ENCODE peak calls at places on chromosomes 12 and 14, in four cellular contexts. One of them, this sample, is unnamed.

GRCh38 chr14:63508033-63508432 is 35.1 kb downstream of the PPP2R5E start:
- DNase-seq in left ventricle myocardium inferior: no peak
- DNase-seq in mammary epithelial cell: no peak
- DNase-seq in fibroblast of lung: no peak
- DNase-seq in this sample: no peak

GRCh38 chr14:103259801-103260628 is 74.0 kb upstream of the EIF5 start:
- DNase-seq in left ventricle myocardium inferior: no peak
- DNase-seq in mammary epithelial cell: no peak
- DNase-seq in fibroblast of lung: peak
- DNase-seq in this sample: no peak

GRCh38 chr12:78863482-78864427 is 819 bp upstream of the SYT1 start:
- DNase-seq in left ventricle myocardium inferior: peak
- DNase-seq in mammary epithelial cell: peak
- DNase-seq in fibroblast of lung: peak
- DNase-seq in this sample: peak

GRCh38 chr12:89103831-89104230 is 248.5 kb downstream of the DUSP6 start:
- DNase-seq in left ventricle myocardium inferior: no peak
- DNase-seq in mammary epithelial cell: no peak
- DNase-seq in fibroblast of lung: no peak
- DNase-seq in this sample: no peak

GRCh38 chr12:28222959-28223662 is 32.9 kb downstream of the CCDC91 start:
- DNase-seq in left ventricle myocardium inferior: no peak
- DNase-seq in mammary epithelial cell: no peak
- DNase-seq in fibroblast of lung: no peak
- DNase-seq in this sample: no peak

GRCh38 chr14:93824518-93825234 is 36.4 kb upstream of the PRIMA1 start:
- DNase-seq in left ventricle myocardium inferior: no peak
- DNase-seq in mammary epithelial cell: no peak
- DNase-seq in fibroblast of lung: no peak
- DNase-seq in this sample: no peak

GRCh38 chr14:36503771-36504741 is 16.0 kb downstream of the NKX2-1 start:
- DNase-seq in left ventricle myocardium inferior: no peak
- DNase-seq in mammary epithelial cell: no peak
- DNase-seq in fibroblast of lung: no peak
- DNase-seq in this sample: no peak

GRCh38 chr14:50249118-50249775 is 17.9 kb upstream of the SOS2 start:
- DNase-seq in left ventricle myocardium inferior: no peak
- DNase-seq in mammary epithelial cell: no peak
- DNase-seq in fibroblast of lung: no peak
- DNase-seq in this sample: no peak

GRCh38 chr12:47773858-47774580 is 981 bp downstream of the SLC48A1 start:
- DNase-seq in left ventricle myocardium inferior: peak
- DNase-seq in mammary epithelial cell: no peak
- DNase-seq in fibroblast of lung: no peak
- DNase-seq in this sample: no peak

GRCh38 chr12:113184900-113185179 is 438 bp downstream of the DDX54 start:
- DNase-seq in left ventricle myocardium inferior: peak
- DNase-seq in mammary epithelial cell: peak
- DNase-seq in fibroblast of lung: peak
- DNase-seq in this sample: peak

GRCh38 chr14:67503331-67503730 is 14.8 kb upstream of the TMEM229B start:
- DNase-seq in left ventricle myocardium inferior: no peak
- DNase-seq in mammary epithelial cell: no peak
- DNase-seq in fibroblast of lung: no peak
- DNase-seq in this sample: no peak

GRCh38 chr14:75306917-75307699 is 28.5 kb downstream of the FOS start:
- DNase-seq in left ventricle myocardium inferior: no peak
- DNase-seq in mammary epithelial cell: peak
- DNase-seq in fibroblast of lung: no peak
- DNase-seq in this sample: no peak

GRCh38 chr12:69404851-69405365 is 45.4 kb downstream of the YEATS4 start:
- DNase-seq in left ventricle myocardium inferior: no peak
- DNase-seq in mammary epithelial cell: no peak
- DNase-seq in fibroblast of lung: peak
- DNase-seq in this sample: no peak

GRCh38 chr12:128069359-128069997 is 197.5 kb upstream of the TMEM132C start:
- DNase-seq in left ventricle myocardium inferior: no peak
- DNase-seq in mammary epithelial cell: peak
- DNase-seq in fibroblast of lung: peak
- DNase-seq in this sample: peak

GRCh38 chr12:44972746-44973421 is 78.0 kb downstream of the DBX2 start:
- DNase-seq in left ventricle myocardium inferior: no peak
- DNase-seq in mammary epithelial cell: peak
- DNase-seq in fibroblast of lung: peak
- DNase-seq in this sample: peak

GRCh38 chr12:112182499-112182898 is 57.1 kb downstream of the TRAFD1 start:
- DNase-seq in left ventricle myocardium inferior: no peak
- DNase-seq in mammary epithelial cell: no peak
- DNase-seq in fibroblast of lung: peak
- DNase-seq in this sample: no peak

GRCh38 chr14:89425931-89426330 is 8.9 kb upstream of the FOXN3 start:
- DNase-seq in left ventricle myocardium inferior: no peak
- DNase-seq in mammary epithelial cell: peak
- DNase-seq in fibroblast of lung: peak
- DNase-seq in this sample: peak

GRCh38 chr12:100868487-100868886 is 73.9 kb downstream of the ANO4 start:
- DNase-seq in left ventricle myocardium inferior: no peak
- DNase-seq in mammary epithelial cell: peak
- DNase-seq in fibroblast of lung: peak
- DNase-seq in this sample: no peak

GRCh38 chr12:14238224-14238792 is 127.2 kb upstream of the ATF7IP start:
- DNase-seq in left ventricle myocardium inferior: no peak
- DNase-seq in mammary epithelial cell: no peak
- DNase-seq in fibroblast of lung: no peak
- DNase-seq in this sample: no peak

GRCh38 chr12:42730286-42730685 is 140.7 kb upstream of the PRICKLE1 start:
- DNase-seq in left ventricle myocardium inferior: no peak
- DNase-seq in mammary epithelial cell: peak
- DNase-seq in fibroblast of lung: peak
- DNase-seq in this sample: no peak

GRCh38 chr12:13101854-13102375 is 1.6 kb downstream of the GSG1 start:
- DNase-seq in left ventricle myocardium inferior: no peak
- DNase-seq in mammary epithelial cell: peak
- DNase-seq in fibroblast of lung: peak
- DNase-seq in this sample: no peak

GRCh38 chr14:35159742-35160409 is 37.5 kb downstream of the PRORP start:
- DNase-seq in left ventricle myocardium inferior: no peak
- DNase-seq in mammary epithelial cell: peak
- DNase-seq in fibroblast of lung: peak
- DNase-seq in this sample: peak

GRCh38 chr14:32352631-32353030 is 23.5 kb downstream of the AKAP6 start:
- DNase-seq in left ventricle myocardium inferior: no peak
- DNase-seq in mammary epithelial cell: no peak
- DNase-seq in fibroblast of lung: peak
- DNase-seq in this sample: no peak

GRCh38 chr12:106629797-106630669 is 47.2 kb downstream of the RFX4 start:
- DNase-seq in left ventricle myocardium inferior: no peak
- DNase-seq in mammary epithelial cell: peak
- DNase-seq in fibroblast of lung: peak
- DNase-seq in this sample: no peak

GRCh38 chr14:104882325-104882973 is 17.4 kb downstream of the CEP170B start:
- DNase-seq in left ventricle myocardium inferior: peak
- DNase-seq in mammary epithelial cell: peak
- DNase-seq in fibroblast of lung: no peak
- DNase-seq in this sample: peak

GRCh38 chr12:951166-951565 is 1.7 kb upstream of the RAD52 start:
- DNase-seq in left ventricle myocardium inferior: no peak
- DNase-seq in mammary epithelial cell: no peak
- DNase-seq in fibroblast of lung: no peak
- DNase-seq in this sample: no peak

GRCh38 chr14:51582437-51582836 is 69.3 kb upstream of the FRMD6 start:
- DNase-seq in left ventricle myocardium inferior: no peak
- DNase-seq in mammary epithelial cell: no peak
- DNase-seq in fibroblast of lung: peak
- DNase-seq in this sample: no peak

GRCh38 chr12:47705239-47705570 is 625 bp downstream of the RPAP3 start:
- DNase-seq in left ventricle myocardium inferior: no peak
- DNase-seq in mammary epithelial cell: peak
- DNase-seq in fibroblast of lung: no peak
- DNase-seq in this sample: no peak

GRCh38 chr14:73616831-73617230 is 4.5 kb downstream of the ACOT6 start:
- DNase-seq in left ventricle myocardium inferior: no peak
- DNase-seq in mammary epithelial cell: no peak
- DNase-seq in fibroblast of lung: no peak
- DNase-seq in this sample: no peak

GRCh38 chr14:81625343-81625742 is 91.7 kb upstream of the SEL1L start:
- DNase-seq in left ventricle myocardium inferior: no peak
- DNase-seq in mammary epithelial cell: peak
- DNase-seq in fibroblast of lung: no peak
- DNase-seq in this sample: peak

GRCh38 chr14:77011226-77011762 is 17.2 kb downstream of the IRF2BPL start:
- DNase-seq in left ventricle myocardium inferior: no peak
- DNase-seq in mammary epithelial cell: no peak
- DNase-seq in fibroblast of lung: no peak
- DNase-seq in this sample: no peak

GRCh38 chr12:29634057-29634456 is 136.6 kb upstream of the OVCH1 start:
- DNase-seq in left ventricle myocardium inferior: no peak
- DNase-seq in mammary epithelial cell: peak
- DNase-seq in fibroblast of lung: peak
- DNase-seq in this sample: no peak

GRCh38 chr14:20714593-20715250 is 26.2 kb downstream of the ANG start:
- DNase-seq in left ventricle myocardium inferior: peak
- DNase-seq in mammary epithelial cell: peak
- DNase-seq in fibroblast of lung: no peak
- DNase-seq in this sample: peak

GRCh38 chr14:75198291-75198933 is 22.0 kb upstream of the TMED10 start:
- DNase-seq in left ventricle myocardium inferior: peak
- DNase-seq in mammary epithelial cell: no peak
- DNase-seq in fibroblast of lung: peak
- DNase-seq in this sample: no peak

GRCh38 chr14:103016594-103016993 is 40.8 kb downstream of the CDC42BPB start:
- DNase-seq in left ventricle myocardium inferior: no peak
- DNase-seq in mammary epithelial cell: no peak
- DNase-seq in fibroblast of lung: no peak
- DNase-seq in this sample: no peak

GRCh38 chr12:34151019-34151418 is 128.7 kb downstream of the ALG10 start:
- DNase-seq in left ventricle myocardium inferior: no peak
- DNase-seq in mammary epithelial cell: no peak
- DNase-seq in fibroblast of lung: no peak
- DNase-seq in this sample: no peak

GRCh38 chr12:93135286-93136239 is 206.5 kb upstream of the EEA1 start:
- DNase-seq in left ventricle myocardium inferior: no peak
- DNase-seq in mammary epithelial cell: no peak
- DNase-seq in fibroblast of lung: peak
- DNase-seq in this sample: no peak

GRCh38 chr14:105272623-105273022 is 24.3 kb downstream of the BTBD6 start:
- DNase-seq in left ventricle myocardium inferior: no peak
- DNase-seq in mammary epithelial cell: no peak
- DNase-seq in fibroblast of lung: no peak
- DNase-seq in this sample: no peak

GRCh38 chr12:42979746-42980145 is 390.2 kb upstream of the PRICKLE1 start:
- DNase-seq in left ventricle myocardium inferior: no peak
- DNase-seq in mammary epithelial cell: no peak
- DNase-seq in fibroblast of lung: peak
- DNase-seq in this sample: no peak

GRCh38 chr12:116717466-116718457 is 20.1 kb downstream of the SPRING1 start:
- DNase-seq in left ventricle myocardium inferior: peak
- DNase-seq in mammary epithelial cell: no peak
- DNase-seq in fibroblast of lung: peak
- DNase-seq in this sample: no peak

GRCh38 chr12:51917041-51917590 is 9.8 kb downstream of the ACVRL1 start:
- DNase-seq in left ventricle myocardium inferior: no peak
- DNase-seq in mammary epithelial cell: no peak
- DNase-seq in fibroblast of lung: no peak
- DNase-seq in this sample: no peak
- TF ChIP-seq CTCF in left ventricle myocardium inferior: no peak
- TF ChIP-seq CTCF in mammary epithelial cell: no peak
- TF ChIP-seq CTCF in fibroblast of lung: no peak
- TF ChIP-seq CTCF in this sample: no peak

GRCh38 chr12:66127695-66128094 is 2.9 kb downstream of the LLPH start:
- DNase-seq in left ventricle myocardium inferior: no peak
- DNase-seq in mammary epithelial cell: no peak
- DNase-seq in fibroblast of lung: peak
- DNase-seq in this sample: no peak

GRCh38 chr12:66131067-66131688 is 628 bp upstream of the LLPH start:
- DNase-seq in left ventricle myocardium inferior: no peak
- DNase-seq in mammary epithelial cell: no peak
- DNase-seq in fibroblast of lung: no peak
- DNase-seq in this sample: no peak

GRCh38 chr12:66130267-66131066 is at the start of gene LLPH:
- DNase-seq in left ventricle myocardium inferior: peak
- DNase-seq in mammary epithelial cell: peak
- DNase-seq in fibroblast of lung: peak
- DNase-seq in this sample: peak

GRCh38 chr12:66132408-66132807 is 1.9 kb upstream of the LLPH start:
- DNase-seq in left ventricle myocardium inferior: no peak
- DNase-seq in mammary epithelial cell: peak
- DNase-seq in fibroblast of lung: peak
- DNase-seq in this sample: peak

GRCh38 chr12:66129934-66130266 is 650 bp downstream of the LLPH start:
- DNase-seq in left ventricle myocardium inferior: no peak
- DNase-seq in mammary epithelial cell: no peak
- DNase-seq in fibroblast of lung: peak
- DNase-seq in this sample: peak
- H3K27ac ChIP-seq in left ventricle myocardium inferior: peak
- H3K27ac ChIP-seq in mammary epithelial cell: peak
- H3K27ac ChIP-seq in fibroblast of lung: peak
- H3K27ac ChIP-seq in this sample: peak

DNA sequence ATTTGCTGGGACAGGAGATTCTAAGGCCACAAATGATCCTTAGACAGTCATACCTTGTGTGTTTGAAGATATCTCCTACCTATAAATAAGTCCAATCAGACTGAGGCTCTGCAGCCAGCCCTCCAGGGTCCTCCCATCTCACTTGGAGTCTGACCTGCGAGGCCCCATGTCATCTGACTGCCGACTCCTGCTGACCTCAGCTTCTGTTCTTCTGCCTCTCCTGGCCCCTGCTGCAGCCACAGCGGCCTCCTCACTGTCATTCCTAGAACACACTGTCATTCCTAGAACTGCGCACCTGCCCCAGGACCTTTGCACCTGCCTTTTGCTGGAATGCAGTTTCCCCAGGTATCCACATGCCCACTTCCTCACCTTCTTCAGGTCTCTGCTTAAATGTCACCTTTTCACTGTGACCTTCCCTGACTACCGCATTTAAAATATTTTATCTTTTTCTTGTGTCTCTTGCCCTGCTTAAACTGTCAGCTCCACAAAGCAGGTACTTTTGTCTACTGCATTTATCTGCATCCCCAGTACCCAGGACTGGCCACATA is 56.5 kb upstream of the RIN3 start:
- DNase-seq in left ventricle myocardium inferior: no peak
- DNase-seq in mammary epithelial cell: no peak
- DNase-seq in fibroblast of lung: no peak
- DNase-seq in this sample: no peak
- TF ChIP-seq CTCF in left ventricle myocardium inferior: no peak
- TF ChIP-seq CTCF in mammary epithelial cell: no peak
- TF ChIP-seq CTCF in fibroblast of lung: no peak
- TF ChIP-seq CTCF in this sample: no peak

DNA sequence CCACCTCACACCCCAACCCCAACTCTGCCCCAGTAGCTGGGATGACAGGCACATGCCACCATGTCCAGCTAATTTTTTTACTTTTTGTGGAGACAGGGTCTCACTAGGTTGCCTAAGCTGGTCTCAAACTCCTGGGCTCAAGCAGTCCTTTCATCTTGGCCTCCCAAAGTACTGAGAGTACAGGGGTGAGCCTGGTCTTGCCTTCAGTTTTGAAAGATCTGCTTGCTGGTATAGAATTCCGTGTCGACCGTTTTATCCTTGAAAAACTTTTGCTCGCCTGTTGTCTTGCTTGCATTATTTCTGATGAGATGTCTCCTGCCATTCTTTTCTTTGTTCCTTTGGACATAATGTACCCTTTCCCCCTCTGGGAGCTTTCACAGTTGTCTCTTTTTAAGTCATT is 92.0 kb upstream of the DYNC1H1 start:
- DNase-seq in left ventricle myocardium inferior: no peak
- DNase-seq in mammary epithelial cell: no peak
- DNase-seq in fibroblast of lung: no peak
- DNase-seq in this sample: no peak
- H3K27ac ChIP-seq in left ventricle myocardium inferior: peak
- H3K27ac ChIP-seq in mammary epithelial cell: no peak
- H3K27ac ChIP-seq in fibroblast of lung: no peak
- H3K27ac ChIP-seq in this sample: no peak

This sample was measured in RWPE1.